ENCODE peak calls at places on chromosomes 11 and 22, in seven cellular contexts. M is adipocyte, O is fibroblast of pulmonary artery, V is psoas muscle, Q is GM12865, A is tibial artery, J is AG09309. G is an unnamed sample.

GRCh38 chr11:12411806-12412727 is 34.7 kb downstream of the PARVA start:
- DNase-seq in V (peak), A (peak), M (peak), J (peak), O (peak), Q (peak), G (peak)

GRCh38 chr11:3810446-3810845 is 2.1 kb downstream of the PGAP2 start:
- DNase-seq in J (no peak), V (no peak), A (no peak), M (no peak), Q (no peak), O (no peak), G (no peak)

GRCh38 chr11:92866679-92867282 is 102.7 kb upstream of the MTNR1B start:
- DNase-seq in J (no peak), M (no peak), V (no peak), A (no peak), O (no peak), Q (no peak), G (no peak)

GRCh38 chr11:73510877-73511276 is 87.0 kb downstream of the FAM168A start:
- DNase-seq in Q (no peak), M (no peak), A (no peak), V (no peak), J (no peak), O (no peak), G (no peak)

GRCh38 chr11:96228472-96228871 is 114.5 kb downstream of the MAML2 start:
- DNase-seq in J (no peak), Q (no peak), V (peak), A (peak), M (peak), O (peak), G (no peak)

GRCh38 chr22:34812631-34813030 is 253.3 kb upstream of the ISX start:
- DNase-seq in M (no peak), A (no peak), J (no peak), O (no peak), V (no peak), Q (no peak), G (no peak)

GRCh38 chr11:119403021-119403420 is 20.0 kb downstream of the THY1 start:
- DNase-seq in Q (no peak), V (no peak), O (no peak), J (no peak), A (no peak), M (peak), G (no peak)

GRCh38 chr22:48968201-48968959 is 859.3 kb downstream of the BRD1 start:
- DNase-seq in M (no peak), V (no peak), O (no peak), A (peak), J (no peak), Q (no peak), G (peak)

GRCh38 chr11:32232516-32232915 is 141.6 kb downstream of the RCN1 start:
- DNase-seq in J (no peak), O (no peak), A (no peak), V (no peak), M (no peak), Q (no peak), G (no peak)

GRCh38 chr22:25564979-25565677 is 653 bp downstream of the GRK3 start:
- DNase-seq in J (no peak), M (peak), A (no peak), Q (peak), V (peak), O (no peak), G (no peak)

GRCh38 chr11:46298699-46299424 is 21.4 kb downstream of the CREB3L1 start:
- DNase-seq in A (no peak), J (peak), O (peak), M (peak), V (no peak), Q (peak), G (no peak)

GRCh38 chr11:120682026-120682649 is 170.6 kb downstream of the GRIK4 start:
- DNase-seq in O (no peak), A (no peak), M (no peak), Q (no peak), V (no peak), J (no peak), G (no peak)

GRCh38 chr22:19430890-19431541 is 517 bp downstream of the HIRA start:
- DNase-seq in V (peak), A (no peak), M (peak), J (no peak), Q (peak), O (peak), G (no peak)

GRCh38 chr11:21169639-21170038 is 500.3 kb downstream of the NELL1 start:
- DNase-seq in A (no peak), M (no peak), J (no peak), V (no peak), O (no peak), Q (no peak), G (no peak)

GRCh38 chr11:11313426-11313825 is 39.6 kb downstream of the CSNK2A3 start:
- DNase-seq in J (peak), V (no peak), M (peak), O (peak), Q (no peak), A (no peak), G (peak)

GRCh38 chr11:32430586-32431357 is 4.6 kb downstream of the WT1 start:
- DNase-seq in M (no peak), Q (no peak), V (no peak), O (peak), A (no peak), J (no peak), G (peak)

GRCh38 chr11:94968334-94968958 is 4.9 kb downstream of the CWC15 start:
- DNase-seq in M (peak), O (peak), J (no peak), Q (no peak), A (no peak), V (no peak), G (no peak)

GRCh38 chr22:26968873-26969272 is 311.5 kb downstream of the MIAT start:
- DNase-seq in V (no peak), Q (no peak), J (no peak), O (no peak), M (no peak), A (no peak), G (no peak)

GRCh38 chr11:59801981-59802638 is 8.5 kb downstream of the MRPL16 start:
- DNase-seq in Q (no peak), M (no peak), A (no peak), V (no peak), O (peak), J (no peak), G (no peak)

GRCh38 chr22:26889794-26890193 is 232.4 kb downstream of the MIAT start:
- DNase-seq in J (no peak), V (no peak), Q (no peak), M (peak), A (no peak), O (no peak), G (no peak)

GRCh38 chr11:34671946-34672345 is 51.1 kb downstream of the EHF start:
- DNase-seq in J (no peak), A (no peak), M (no peak), Q (no peak), O (no peak), V (no peak), G (no peak)

GRCh38 chr11:116230453-116230852 is 542.3 kb downstream of the BUD13 start:
- DNase-seq in Q (no peak), V (no peak), O (no peak), M (no peak), A (no peak), J (no peak), G (no peak)

GRCh38 chr11:74696932-74697687 is 34.1 kb downstream of the CHRDL2 start:
- DNase-seq in V (peak), Q (peak), O (peak), A (peak), J (peak), M (peak), G (peak)

GRCh38 chr11:7473702-7474101 is 11.6 kb upstream of the OLFML1 start:
- DNase-seq in J (no peak), O (no peak), V (no peak), M (no peak), A (no peak), Q (peak), G (no peak)

GRCh38 chr11:65867284-65868071 is 5.1 kb downstream of the EFEMP2 start:
- DNase-seq in M (no peak), O (no peak), V (peak), J (no peak), A (no peak), Q (no peak), G (no peak)

GRCh38 chr11:120929090-120929489 is 94.8 kb upstream of the TBCEL start:
- DNase-seq in J (no peak), Q (no peak), V (no peak), M (peak), A (no peak), O (peak), G (no peak)

GRCh38 chr22:19848298-19849224 is 6.1 kb downstream of the GNB1L start:
- DNase-seq in J (no peak), M (no peak), A (no peak), V (peak), Q (no peak), O (peak), G (no peak)

GRCh38 chr11:101128571-101129202 is 926 bp downstream of the PGR start:
- DNase-seq in J (no peak), A (peak), V (peak), M (no peak), O (no peak), Q (no peak), G (peak)

GRCh38 chr11:12381875-12382274 is 4.5 kb downstream of the PARVA start:
- DNase-seq in J (no peak), V (no peak), O (no peak), Q (no peak), M (no peak), A (no peak), G (no peak)

GRCh38 chr22:48173061-48173849 is 1410.8 kb downstream of the TBC1D22A start:
- DNase-seq in V (no peak), A (no peak), O (no peak), J (no peak), M (no peak), Q (no peak), G (no peak)

DNA sequence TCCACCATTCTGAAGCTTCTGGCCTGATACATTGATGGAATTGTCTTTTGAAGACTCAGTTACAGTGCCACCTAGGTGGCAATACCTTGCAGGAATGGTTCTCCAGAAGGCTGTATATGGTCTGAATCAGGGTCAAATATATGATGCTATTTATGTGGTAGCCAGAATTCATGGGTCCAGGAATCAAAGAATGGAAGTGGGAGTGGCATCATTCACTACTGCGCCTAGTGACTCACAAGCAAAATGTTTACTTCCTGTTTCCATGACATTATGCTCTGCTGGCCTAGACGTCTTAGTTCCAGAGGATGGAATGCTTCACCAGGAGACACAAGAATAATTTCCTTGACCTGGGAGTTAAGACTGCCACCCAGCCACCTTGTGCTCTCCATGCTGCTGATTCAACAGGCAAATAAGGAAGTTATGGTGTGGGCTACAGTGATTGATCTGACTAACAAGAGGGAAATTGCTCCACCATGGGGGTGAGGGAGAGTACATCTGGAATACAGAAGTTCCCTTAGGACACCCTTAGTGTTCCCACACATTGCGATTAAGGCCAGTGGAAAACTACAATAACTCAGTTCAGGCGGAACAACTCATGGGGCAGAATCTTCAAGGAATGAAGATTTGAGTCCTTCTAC is 491.8 kb downstream of the ETS1 start:
- DNase-seq in A (no peak), Q (no peak), M (peak), O (peak), V (no peak), J (peak), G (no peak)
- H3K4me3 ChIP-seq in A (no peak), Q (no peak), M (no peak), O (no peak), V (no peak), J (no peak), G (no peak)

GRCh38 chr11:1486054-1486825 is at the start of gene MOB2:
- DNase-seq in O (peak), V (peak), A (peak), Q (peak), J (no peak), M (no peak), G (peak)
- H3K4me3 ChIP-seq in O (no peak), V (peak), A (peak), Q (no peak), J (no peak), M (no peak), G (no peak)

GRCh38 chr11:107876141-107876540 is 17.6 kb upstream of the SLC35F2 start:
- DNase-seq in Q (no peak), A (no peak), V (no peak), O (no peak), J (no peak), M (no peak), G (no peak)
- H3K4me3 ChIP-seq in Q (no peak), A (no peak), V (no peak), O (no peak), J (no peak), M (no peak), G (no peak)

DNA sequence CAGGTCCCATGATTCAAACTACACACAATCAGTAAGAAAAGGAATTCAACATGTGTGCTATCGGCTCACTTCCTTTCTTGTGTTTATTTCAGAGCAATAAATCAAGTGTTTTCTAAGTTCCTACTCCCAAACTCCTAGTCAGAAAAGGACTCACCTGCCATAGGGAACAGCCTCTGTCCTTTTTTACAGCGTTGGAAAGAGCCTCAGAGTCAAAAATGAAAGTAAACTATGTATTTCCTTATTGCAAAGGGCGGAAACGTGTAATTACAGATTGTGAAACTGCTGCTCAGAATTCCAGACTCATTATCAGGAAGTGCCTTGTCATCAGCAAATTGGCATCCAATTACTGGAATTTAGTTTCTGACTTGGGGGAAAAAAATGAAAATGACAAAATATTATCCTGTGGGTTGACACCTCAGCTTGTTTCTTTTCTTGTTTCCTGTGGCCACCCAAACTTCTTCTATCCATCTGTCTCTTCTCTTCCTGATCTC is at the start of gene CASP4:
- DNase-seq in A (no peak), Q (peak), J (peak), M (peak), O (peak), V (no peak), G (no peak)
- H3K4me3 ChIP-seq in A (peak), Q (peak), J (peak), M (peak), O (peak), V (peak), G (peak)

DNA sequence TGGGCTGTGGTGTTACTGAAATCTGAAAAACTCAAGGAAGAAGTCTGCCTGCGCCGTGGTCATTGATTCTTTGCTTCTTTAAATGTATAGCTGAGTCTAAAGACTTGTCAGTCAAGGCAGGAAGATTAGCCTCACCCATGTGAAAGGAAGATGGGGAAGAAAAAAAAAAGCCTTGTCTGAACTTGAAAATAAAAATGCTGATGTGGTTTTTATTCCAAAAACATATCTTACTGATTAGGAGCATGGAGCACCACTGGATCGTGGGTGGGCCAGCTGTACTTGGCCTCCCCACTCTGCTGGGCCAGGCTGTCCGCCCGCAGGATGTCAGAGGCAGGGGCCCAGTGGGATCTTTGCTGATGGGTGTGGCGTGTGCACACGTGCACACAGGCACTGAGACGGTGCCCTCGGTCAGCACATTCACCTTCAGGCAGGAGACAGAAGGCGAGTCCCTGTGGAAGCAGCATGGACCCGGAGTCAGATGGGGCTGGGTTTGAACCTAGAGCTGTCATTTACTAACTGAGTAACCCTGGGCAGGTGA is 111.9 kb downstream of the WNT7B start:
- DNase-seq in Q (no peak), J (no peak), M (no peak), A (no peak), O (no peak), V (no peak), G (no peak)
- H3K4me3 ChIP-seq in Q (no peak), J (no peak), M (no peak), A (no peak), O (no peak), V (no peak), G (no peak)

DNA sequence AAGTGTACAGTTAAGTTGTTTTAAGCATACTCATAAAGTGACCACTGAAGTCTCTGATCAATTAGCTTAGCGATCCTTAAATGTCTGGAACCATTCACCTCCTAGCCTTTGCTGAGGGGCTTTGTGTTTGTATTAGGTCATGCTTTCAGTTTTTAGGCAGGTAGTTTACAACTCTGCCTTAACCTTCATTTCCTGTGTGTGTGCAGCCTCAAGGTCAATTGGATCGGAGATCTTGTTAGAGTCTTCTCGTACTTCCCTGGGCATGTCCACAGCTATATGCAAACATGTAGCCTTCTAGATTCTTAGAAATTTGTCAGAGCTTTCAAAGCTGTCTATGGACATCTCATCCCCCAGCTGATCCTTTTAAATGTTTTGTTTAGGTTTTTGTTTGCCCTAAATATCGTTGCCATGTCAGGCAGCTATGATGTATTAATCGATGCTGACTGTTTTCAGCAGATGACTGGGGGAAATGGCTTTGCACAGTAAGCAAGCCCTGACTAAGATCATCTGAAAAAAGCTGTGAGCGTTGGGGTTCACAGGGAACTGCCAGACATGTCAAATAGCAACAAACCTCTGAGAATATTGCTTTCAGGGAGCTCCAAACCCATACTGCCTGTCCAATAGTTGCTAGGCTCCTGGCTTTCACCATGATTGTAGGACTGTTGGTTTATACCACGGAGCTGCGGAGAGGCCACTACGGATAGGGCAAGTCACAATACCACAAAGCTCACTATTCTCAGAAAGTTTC is 45.6 kb downstream of the GLYAT start:
- DNase-seq in A (no peak), O (no peak), J (no peak), M (no peak), V (no peak), Q (peak), G (no peak)
- H3K4me3 ChIP-seq in A (no peak), O (no peak), J (no peak), M (no peak), V (no peak), Q (no peak), G (no peak)

DNA sequence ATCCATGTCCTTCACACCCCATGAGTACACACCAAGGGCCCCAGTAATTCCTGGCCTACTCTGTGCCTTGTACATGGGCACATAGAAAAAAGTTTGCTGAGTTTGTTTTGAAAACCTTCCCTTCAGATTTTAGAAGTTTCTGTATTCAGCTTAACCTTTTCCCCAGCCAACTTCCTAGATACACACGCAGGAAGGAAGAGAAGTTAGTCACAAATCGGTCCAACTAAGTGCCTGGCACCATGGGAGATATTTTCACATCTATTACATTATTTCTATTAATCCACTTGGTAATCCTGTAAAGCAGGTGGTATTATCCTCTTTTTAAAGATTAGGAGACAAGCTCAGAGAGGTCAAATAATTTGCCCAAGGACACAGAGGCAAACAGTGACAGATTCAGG is 5.8 kb downstream of the LIMK2 start:
- DNase-seq in O (no peak), M (no peak), J (no peak), Q (no peak), V (no peak), A (no peak), G (no peak)
- H3K4me3 ChIP-seq in O (no peak), M (no peak), J (no peak), Q (no peak), V (no peak), A (no peak), G (no peak)

G was measured in upper lobe of left lung.